ENCODE peak calls at places on chromosomes 1 and 21, in nine cellular contexts. P is NCI-H1930; G is left ventricle myocardium inferior; W is activated CD8-positive, alpha-beta memory T cell treated with anti-CD3 and anti-CD28 coated beads for 1 hour; B is right atrium auricular region; D is brain microvascular endothelial cell; L is HEK293T; U is AG08396; N is OCI-LY7. X is an unnamed sample.

GRCh38 chr1:43990271-43991199 is 864 bp upstream of the CCDC24 start:
- DNase-seq in B (no peak), P (no peak), N (no peak), U (no peak), L (no peak), G (no peak), D (no peak), W (no peak), X (no peak)

GRCh38 chr21:14545906-14546480 is at the start of gene SAMSN1:
- DNase-seq in W (no peak), G (no peak), B (no peak), N (no peak), U (no peak), L (no peak), P (no peak), D (peak), X (peak)

GRCh38 chr21:39633043-39633442 is 20.3 kb downstream of the B3GALT5 start:
- DNase-seq in B (no peak), D (peak), L (no peak), G (no peak), P (no peak), W (no peak), U (no peak), N (no peak), X (no peak)

GRCh38 chr21:18318156-18318555 is 73.5 kb downstream of the CHODL start:
- DNase-seq in P (no peak), D (no peak), G (no peak), B (peak), U (no peak), N (no peak), L (no peak), W (no peak), X (no peak)

GRCh38 chr1:16183765-16184556 is 28.1 kb upstream of the EPHA2 start:
- DNase-seq in P (no peak), G (no peak), B (no peak), W (no peak), L (no peak), U (no peak), N (no peak), D (no peak), X (no peak)

GRCh38 chr1:112461200-112461871 is 47.4 kb upstream of the WNT2B start:
- DNase-seq in B (no peak), D (no peak), W (no peak), N (no peak), G (no peak), U (no peak), P (no peak), L (no peak), X (no peak)

GRCh38 chr21:36481639-36482038 is 1.7 kb upstream of the CLDN14 start:
- DNase-seq in N (no peak), L (no peak), P (no peak), W (no peak), D (no peak), B (no peak), U (no peak), G (no peak), X (no peak)

GRCh38 chr1:53470155-53470554 is 11.0 kb downstream of the DMRTB1 start:
- DNase-seq in G (peak), B (peak), U (peak), N (no peak), D (peak), P (no peak), L (peak), W (no peak), X (no peak)

GRCh38 chr1:19799233-19799876 is 361 bp downstream of the TMCO4 start:
- DNase-seq in L (peak), P (peak), U (peak), N (peak), G (peak), W (no peak), D (no peak), B (no peak), X (peak)

GRCh38 chr1:216483672-216484401 is 60.6 kb upstream of the USH2A start:
- DNase-seq in D (no peak), B (no peak), W (no peak), P (no peak), N (no peak), L (no peak), G (no peak), U (no peak), X (no peak)

GRCh38 chr1:9561429-9561828 is 22.2 kb downstream of the SLC25A33 start:
- DNase-seq in P (no peak), N (peak), U (peak), W (no peak), D (peak), B (no peak), L (peak), G (no peak), X (peak)

GRCh38 chr1:54413295-54413694 is 7.1 kb upstream of the SSBP3 start:
- DNase-seq in N (peak), B (peak), P (no peak), L (no peak), G (peak), D (peak), U (peak), W (no peak), X (no peak)

GRCh38 chr21:35861656-35862055 is 198.7 kb downstream of the SETD4 start:
- DNase-seq in B (no peak), P (peak), W (no peak), D (no peak), N (no peak), G (no peak), U (no peak), L (no peak), X (no peak)

GRCh38 chr21:42358937-42359336 is 7.4 kb downstream of the TFF1 start:
- DNase-seq in G (no peak), P (no peak), W (no peak), B (no peak), U (no peak), N (no peak), D (no peak), L (no peak), X (no peak)

GRCh38 chr1:15426492-15427279 is 11.6 kb upstream of the CTRC start:
- DNase-seq in L (no peak), G (no peak), P (no peak), U (no peak), N (no peak), W (no peak), D (no peak), B (no peak), X (peak)

GRCh38 chr1:71706030-71706671 is 576.2 kb downstream of the NEGR1 start:
- DNase-seq in D (no peak), U (no peak), W (no peak), L (no peak), B (no peak), P (no peak), N (no peak), G (no peak), X (peak)

GRCh38 chr1:55129194-55129728 is 85.9 kb downstream of the USP24 start:
- DNase-seq in N (no peak), B (no peak), D (peak), L (no peak), P (no peak), W (no peak), G (no peak), U (peak), X (no peak)

GRCh38 chr1:203522237-203522636 is 28.3 kb downstream of the OPTC start:
- DNase-seq in G (no peak), U (no peak), P (no peak), W (no peak), L (no peak), D (no peak), B (no peak), N (no peak), X (no peak)

GRCh38 chr1:25996966-25997758 is 701 bp downstream of the PAFAH2 start:
- DNase-seq in W (no peak), P (no peak), L (no peak), U (peak), D (peak), N (peak), G (no peak), B (no peak), X (peak)

GRCh38 chr21:41580758-41581554 is 73.0 kb upstream of the TMPRSS2 start:
- DNase-seq in P (no peak), B (no peak), N (no peak), D (no peak), G (no peak), U (no peak), L (no peak), W (no peak), X (no peak)

GRCh38 chr1:13573586-13573985 is 10.0 kb upstream of the PDPN start:
- DNase-seq in B (no peak), D (no peak), G (no peak), U (no peak), L (no peak), N (no peak), P (no peak), W (no peak), X (no peak)

GRCh38 chr1:119646521-119647227 is 1.4 kb downstream of the ZNF697 start:
- DNase-seq in U (no peak), N (no peak), P (no peak), B (no peak), G (no peak), W (no peak), L (peak), D (peak), X (peak)

GRCh38 chr1:183881387-183882084 is 76.6 kb downstream of the RGL1 start:
- DNase-seq in P (no peak), G (peak), N (no peak), W (no peak), U (peak), B (peak), D (peak), L (peak), X (no peak)

GRCh38 chr1:50704126-50704525 is 255.9 kb downstream of the FAF1 start:
- DNase-seq in B (no peak), L (peak), D (peak), P (peak), U (peak), G (no peak), N (peak), W (no peak), X (peak)

GRCh38 chr1:8571200-8571984 is 246.0 kb downstream of the RERE start:
- DNase-seq in D (peak), U (peak), P (no peak), L (no peak), B (no peak), N (peak), W (no peak), G (no peak), X (no peak)

GRCh38 chr1:89994231-89994804 is 592 bp upstream of the ZNF326 start:
- DNase-seq in L (no peak), G (no peak), W (no peak), N (no peak), D (no peak), U (no peak), P (no peak), B (no peak), X (no peak)

GRCh38 chr21:34115160-34115559 is 41.8 kb downstream of the MRPS6 start:
- DNase-seq in G (no peak), B (no peak), U (no peak), L (no peak), W (no peak), P (no peak), N (no peak), D (no peak), X (no peak)